ENCODE peak calls at places on chromosomes 12 and 14, in ten cellular contexts. M is heart left ventricle, Q is spleen, D is sigmoid colon, V is H1, L is breast epithelium, F is tibial nerve, Z is esophagus squamous epithelium, R is adrenal gland, E is K562. I is an unnamed sample. For H3K36me3, the result is how much of the 10 kb centered on the place peaks cover.

GRCh38 chr14:72957213-72957612 is 30.9 kb downstream of the DCAF4 start:
- DNase-seq in F (no peak), V (no peak), Q (no peak), M (no peak), Z (no peak), D (no peak), R (no peak), E (no peak), L (no peak), I (no peak)

GRCh38 chr12:64522316-64522715 is 70.4 kb downstream of the TBK1 start:
- DNase-seq in V (no peak), E (no peak), M (no peak), Z (no peak), L (no peak), D (no peak), R (no peak), Q (no peak), F (no peak), I (no peak)

GRCh38 chr12:1878695-1879094 is 39.8 kb downstream of the CACNA2D4 start:
- DNase-seq in V (no peak), Z (no peak), F (peak), D (no peak), E (no peak), R (peak), M (no peak), Q (no peak), L (no peak), I (no peak)

GRCh38 chr12:39393890-39394289 is 49.0 kb downstream of the KIF21A start:
- DNase-seq in V (peak), E (no peak), Q (no peak), F (no peak), Z (no peak), L (no peak), M (no peak), R (no peak), D (no peak), I (no peak)

GRCh38 chr14:102785598-102785963 is 8.3 kb downstream of the TRAF3 start:
- DNase-seq in D (no peak), Q (peak), Z (no peak), M (no peak), F (no peak), R (no peak), V (no peak), E (no peak), L (no peak), I (no peak)

GRCh38 chr12:62250671-62251608 is 9.3 kb upstream of the USP15 start:
- DNase-seq in V (no peak), R (no peak), M (no peak), Z (no peak), F (no peak), Q (no peak), D (no peak), E (peak), L (no peak), I (no peak)

GRCh38 chr14:30848449-30849240 is 25.7 kb upstream of the COCH start:
- DNase-seq in E (no peak), R (no peak), F (no peak), L (no peak), M (no peak), D (no peak), Z (no peak), Q (no peak), V (no peak), I (no peak)

GRCh38 chr14:23162005-23162404 is 21.5 kb downstream of the SLC7A8 start:
- DNase-seq in F (no peak), Z (no peak), Q (no peak), L (no peak), V (no peak), R (no peak), M (no peak), D (no peak), E (no peak), I (no peak)

GRCh38 chr12:53466640-53467039 is 14.7 kb downstream of the PCBP2 start:
- DNase-seq in L (no peak), F (no peak), D (no peak), Z (no peak), V (no peak), Q (no peak), R (no peak), E (no peak), M (no peak), I (no peak)

GRCh38 chr14:53190938-53191337 is 37.8 kb upstream of the DDHD1 start:
- DNase-seq in M (no peak), Z (no peak), L (no peak), E (no peak), R (no peak), D (no peak), V (no peak), F (no peak), Q (no peak), I (no peak)

GRCh38 chr14:100375273-100375962 is 52.3 kb downstream of the SLC25A47 start:
- DNase-seq in F (peak), L (no peak), Z (peak), V (peak), D (peak), Q (peak), M (peak), R (peak), E (peak), I (peak)

GRCh38 chr14:85252011-85252410 is 277.9 kb upstream of the FLRT2 start:
- DNase-seq in M (no peak), Z (no peak), R (no peak), L (no peak), V (no peak), F (no peak), E (no peak), Q (no peak), D (no peak), I (no peak)

GRCh38 chr12:5511644-5512584 is 80.0 kb downstream of the NTF3 start:
- DNase-seq in Z (no peak), Q (peak), L (no peak), E (peak), V (no peak), F (no peak), D (peak), M (peak), R (no peak), I (peak)

GRCh38 chr12:30996752-30997151 is 70.2 kb downstream of the TSPAN11 start:
- DNase-seq in R (no peak), Z (no peak), V (no peak), M (no peak), F (no peak), E (no peak), Q (no peak), L (no peak), D (no peak), I (no peak)

GRCh38 chr12:96471368-96472040 is 17.9 kb upstream of the CFAP54 start:
- DNase-seq in Z (no peak), R (no peak), F (no peak), L (no peak), Q (no peak), V (no peak), M (no peak), E (no peak), D (no peak), I (no peak)

GRCh38 chr12:80677994-80678393 is 29.4 kb upstream of the MYF6 start:
- DNase-seq in M (no peak), R (no peak), F (no peak), Q (no peak), L (no peak), E (no peak), Z (no peak), D (no peak), V (no peak), I (no peak)

GRCh38 chr14:93115920-93116675 is at the start of gene ITPK1:
- DNase-seq in L (no peak), Q (peak), R (peak), F (peak), D (peak), M (peak), E (peak), Z (no peak), V (no peak), I (peak)

GRCh38 chr14:87888136-87888999 is 104.6 kb downstream of the GALC start:
- DNase-seq in R (peak), D (no peak), M (no peak), L (no peak), V (peak), Z (no peak), Q (no peak), F (peak), E (peak), I (no peak)

GRCh38 chr14:104955396-104955770 is 22.8 kb downstream of the AHNAK2 start:
- DNase-seq in M (no peak), F (no peak), Z (no peak), L (no peak), Q (no peak), V (no peak), E (no peak), D (no peak), R (no peak), I (no peak)

GRCh38 chr14:71373773-71374172 is 466.5 kb downstream of the PCNX1 start:
- DNase-seq in Z (no peak), Q (no peak), L (no peak), F (no peak), M (no peak), D (no peak), V (no peak), R (no peak), E (no peak), I (no peak)

GRCh38 chr14:60722163-60722835 is 1.9 kb downstream of the SIX4 start:
- DNase-seq in F (no peak), D (no peak), L (no peak), V (no peak), E (peak), Z (no peak), R (peak), M (peak), Q (peak), I (peak)

GRCh38 chr14:30928462-30928861 is 54.1 kb downstream of the COCH start:
- DNase-seq in D (no peak), Z (no peak), E (no peak), L (no peak), M (no peak), Q (no peak), V (no peak), R (no peak), F (no peak), I (no peak)

GRCh38 chr14:20623798-20624197 is 17.7 kb downstream of the OR6S1 start:
- DNase-seq in D (no peak), Q (no peak), E (no peak), L (no peak), V (no peak), Z (no peak), M (no peak), F (no peak), R (no peak), I (no peak)

GRCh38 chr14:33871394-33871793 is 79.5 kb downstream of the EGLN3 start:
- DNase-seq in V (no peak), R (no peak), E (peak), Q (no peak), D (no peak), M (no peak), Z (no peak), F (no peak), L (no peak), I (no peak)

GRCh38 chr14:56181666-56182065 is 63.5 kb downstream of the PELI2 start:
- DNase-seq in F (no peak), D (no peak), V (no peak), Z (no peak), R (no peak), M (no peak), L (peak), E (no peak), Q (no peak), I (no peak)

GRCh38 chr14:25371053-25371452 is 321.1 kb upstream of the STXBP6 start:
- DNase-seq in M (no peak), V (no peak), Z (no peak), R (no peak), D (no peak), E (no peak), Q (no peak), F (no peak), L (no peak), I (no peak)

GRCh38 chr12:6996040-6996441 is 22.2 kb downstream of the LPCAT3 start:
- DNase-seq in R (peak), F (no peak), Q (no peak), E (peak), V (no peak), M (no peak), L (no peak), D (no peak), Z (no peak), I (no peak)

GRCh38 chr12:20798561-20798960 is 11.9 kb upstream of the SLCO1B3 start:
- DNase-seq in M (no peak), F (peak), Z (no peak), Q (no peak), E (no peak), D (no peak), L (no peak), R (no peak), V (no peak), I (no peak)

GRCh38 chr14:51517116-51517515 is 134.6 kb upstream of the FRMD6 start:
- DNase-seq in L (no peak), E (no peak), Q (no peak), Z (no peak), M (no peak), R (no peak), V (no peak), F (no peak), D (no peak), I (no peak)

GRCh38 chr12:112176321-112177010 is 51.1 kb downstream of the TRAFD1 start:
- DNase-seq in E (no peak), M (no peak), Z (no peak), Q (peak), R (no peak), V (no peak), F (no peak), D (peak), L (peak), I (no peak)

GRCh38 chr12:66255737-66256136 is 46.6 kb upstream of the HELB start:
- DNase-seq in E (no peak), L (no peak), R (no peak), Z (no peak), V (no peak), Q (no peak), M (no peak), F (no peak), D (no peak), I (no peak)

GRCh38 chr12:127083028-127083949 is 1183.7 kb upstream of the TMEM132C start:
- DNase-seq in Q (no peak), L (no peak), Z (no peak), V (no peak), E (peak), M (no peak), D (no peak), F (peak), R (peak), I (no peak)

GRCh38 chr12:6434205-6435180 is 10.3 kb upstream of the CD27 start:
- DNase-seq in M (no peak), D (peak), L (no peak), Q (no peak), V (no peak), Z (no peak), F (no peak), E (no peak), R (peak), I (peak)

GRCh38 chr14:48914382-48914781 is 671.8 kb downstream of the RPS29 start:
- DNase-seq in Q (no peak), Z (no peak), E (no peak), D (no peak), F (no peak), L (no peak), M (no peak), V (no peak), R (no peak), I (no peak)

DNA sequence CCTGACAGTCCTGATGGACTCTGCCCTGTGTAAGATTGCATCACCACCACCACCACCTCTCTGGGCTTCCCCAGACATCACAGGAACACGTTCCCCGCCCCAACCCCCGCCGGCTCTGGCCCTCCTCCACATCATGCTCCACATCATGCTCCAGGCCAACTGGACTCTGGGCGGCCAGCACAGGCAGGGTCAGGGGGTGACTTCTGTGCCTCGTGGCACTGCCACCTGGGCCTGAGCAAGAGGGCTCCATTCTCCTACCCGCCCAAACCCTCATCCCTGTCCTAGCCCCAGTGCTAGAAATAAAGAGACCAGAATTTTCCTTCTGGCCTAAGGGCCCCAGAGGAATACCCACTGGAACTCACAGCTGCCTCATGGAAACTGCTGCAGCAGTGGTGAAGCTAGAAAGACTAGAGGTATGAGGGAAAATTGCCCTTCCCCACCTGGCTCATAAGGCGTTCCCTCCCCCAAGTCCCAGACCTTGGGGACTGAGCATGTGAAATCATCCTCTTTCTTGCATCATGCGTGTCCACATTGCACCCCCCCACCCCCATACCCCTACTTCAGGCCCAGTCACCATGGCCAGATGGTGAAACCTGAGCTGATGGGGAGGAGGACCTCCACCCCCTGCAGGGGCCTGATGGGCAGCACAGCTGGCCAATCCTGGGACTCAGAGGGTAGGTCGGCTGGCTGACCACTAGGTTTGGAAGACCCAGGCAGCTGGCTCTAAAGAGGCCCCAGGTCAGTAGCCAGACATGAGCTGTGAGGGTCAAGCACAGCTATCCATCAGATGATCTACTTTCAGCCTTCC is at the start of gene INHBE:
- DNase-seq in M (no peak), Q (peak), R (no peak), Z (no peak), F (no peak), D (no peak), E (peak), V (peak), L (no peak), I (no peak)
- TF ChIP-seq POLR2A in M (no peak), Q (no peak), R (no peak), Z (no peak), F (no peak), D (no peak), E (peak), V (no peak), L (no peak), I (no peak)

DNA sequence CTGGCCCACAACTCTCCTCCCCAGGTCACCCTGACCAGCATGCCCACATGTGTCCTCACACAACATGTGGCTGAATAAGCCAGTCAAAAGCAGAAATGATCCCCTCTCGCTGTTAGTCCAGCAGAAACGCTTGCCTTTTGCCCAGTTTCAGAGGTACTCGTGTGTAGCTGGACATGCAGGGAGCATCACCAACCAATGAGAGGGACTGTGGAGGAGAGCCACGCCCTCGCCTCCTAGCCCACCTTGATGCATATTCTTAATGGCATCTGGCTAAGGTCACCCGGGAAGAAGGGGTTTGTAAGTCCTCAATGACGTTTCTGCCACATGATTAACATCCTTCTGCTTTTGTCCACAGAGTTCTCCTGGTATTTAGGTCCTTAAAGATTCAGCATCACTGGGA is 134.1 kb downstream of the GCH1 start:
- DNase-seq in E (no peak), V (no peak), Q (no peak), R (no peak), Z (no peak), M (no peak), L (no peak), F (no peak), D (peak), I (no peak)
- H3K36me3 ChIP-seq in E (under half), V (under half), Q (half or more), R (under half), Z (under half), M (half or more), L (under half), F (under half), D (half or more), I (under half)

DNA sequence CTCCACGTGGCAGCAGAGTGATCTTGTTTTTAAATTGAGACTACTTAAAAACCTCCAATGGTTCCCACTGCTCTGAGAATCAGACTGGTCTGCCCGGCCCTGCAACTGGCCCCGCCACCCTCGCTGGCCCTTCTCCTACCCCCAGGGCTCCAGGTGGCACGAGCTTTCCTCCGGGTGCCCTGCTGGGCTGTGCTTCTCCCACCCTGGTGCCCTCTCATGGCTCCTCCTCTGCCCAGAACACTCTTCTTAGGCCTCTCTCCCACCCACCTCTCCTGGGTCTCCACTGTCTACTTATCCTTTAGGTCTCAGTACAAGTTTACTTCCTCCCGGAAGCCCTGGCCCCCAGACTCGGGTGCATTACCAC is 26.5 kb downstream of the CCDC92 start:
- DNase-seq in Q (no peak), D (no peak), L (no peak), E (no peak), V (no peak), F (no peak), M (no peak), Z (no peak), R (no peak), I (no peak)
- TF ChIP-seq POLR2A in Q (no peak), D (no peak), L (no peak), E (no peak), V (no peak), F (no peak), M (no peak), Z (no peak), R (no peak), I (no peak)

GRCh38 chr14:65449647-65450046 is 37.1 kb downstream of the FUT8 start:
- DNase-seq in Q (no peak), D (no peak), R (no peak), V (no peak), E (no peak), Z (no peak), M (no peak), F (no peak), L (no peak), I (no peak)
- H3K36me3 ChIP-seq in Q (under half), D (under half), R (under half), V (under half), E (under half), Z (under half), M (under half), F (under half), L (under half), I (under half)